ENCODE peak calls at places on chromosomes 5 and 9, in eight cellular contexts. R is naive thymus-derived CD8-positive, alpha-beta T cell; Z is GM20000; G is neural crest cell; N is NB4; B is Ammon's horn; K is lower leg skin; W is T-helper 1 cell. S is an unnamed sample.

GRCh38 chr9:133608881-133609280 is 308 bp downstream of the FAM163B start:
- DNase-seq in Z (no peak), W (no peak), G (no peak), B (no peak), N (no peak), R (no peak), K (no peak), S (no peak)

GRCh38 chr5:135578685-135579341 is at the start of gene CXCL14:
- DNase-seq in R (no peak), Z (no peak), K (peak; percentile 95), G (peak; percentile 42), B (peak; percentile 45), W (no peak), N (peak; percentile 86), S (peak; percentile 78)

GRCh38 chr5:143349127-143349526 is 54.4 kb downstream of the NR3C1 start:
- DNase-seq in K (no peak), Z (no peak), N (no peak), G (no peak), B (no peak), W (no peak), R (no peak), S (no peak)

GRCh38 chr9:22206833-22207232 is 197.7 kb upstream of the CDKN2B start:
- DNase-seq in B (no peak), N (no peak), G (no peak), Z (no peak), K (no peak), R (no peak), W (no peak), S (no peak)

GRCh38 chr9:37424686-37425297 is 2.3 kb downstream of the GRHPR start:
- DNase-seq in W (no peak), Z (no peak), N (no peak), G (no peak), R (no peak), K (no peak), B (no peak), S (no peak)

GRCh38 chr5:54470677-54471076 is 15.2 kb downstream of the HSPB3 start:
- DNase-seq in Z (no peak), K (no peak), W (no peak), R (no peak), G (no peak), B (no peak), N (no peak), S (no peak)

GRCh38 chr5:160310140-160310909 is 2.0 kb downstream of the CCNJL start:
- DNase-seq in R (no peak), B (no peak), K (no peak), N (no peak), Z (no peak), W (no peak), G (no peak), S (no peak)

GRCh38 chr5:4542145-4542778 is 597.9 kb upstream of the ADAMTS16 start:
- DNase-seq in N (no peak), W (no peak), K (no peak), B (no peak), G (no peak), R (no peak), Z (no peak), S (no peak)

GRCh38 chr9:76878933-76879332 is 27.0 kb downstream of the PRUNE2 start:
- DNase-seq in B (no peak), W (no peak), R (no peak), G (no peak), N (no peak), Z (no peak), K (no peak), S (no peak)

GRCh38 chr5:131482556-131483088 is 152.4 kb downstream of the RAPGEF6 start:
- DNase-seq in N (no peak), K (no peak), Z (no peak), W (peak; percentile 37), G (no peak), B (no peak), R (no peak), S (no peak)

S was measured in MV-4-11.